ENCODE peak calls at places on chromosome 16, in five cellular contexts. D is WERI-Rb-1, N is neural progenitor cell, P is B cell, O is transverse colon. K is an unnamed sample.

GRCh38 chr16:6725634-6726331 is 606.9 kb upstream of the RBFOX1 start:
- DNase-seq in D (peak), N (peak), P (no peak), O (no peak), K (no peak)

GRCh38 chr16:89826531-89827382 is 1.5 kb upstream of the SPIRE2 start:
- DNase-seq in D (no peak), N (no peak), P (no peak), O (no peak), K (no peak)

GRCh38 chr16:8962393-8963009 is 1.2 kb downstream of the USP7 start:
- DNase-seq in D (no peak), N (peak), P (peak), O (peak), K (peak)

GRCh38 chr16:64962786-64963185 is 159.1 kb downstream of the CDH11 start:
- DNase-seq in D (no peak), N (no peak), P (no peak), O (no peak), K (no peak)

GRCh38 chr16:10736926-10737625 is 6.6 kb upstream of the NUBP1 start:
- DNase-seq in D (peak), N (peak), P (peak), O (peak), K (peak)

GRCh38 chr16:60073376-60073775 is 1339.3 kb upstream of the GOT2 start:
- DNase-seq in D (no peak), N (no peak), P (no peak), O (no peak), K (no peak)

GRCh38 chr16:10405386-10405939 is 19.6 kb downstream of the ATF7IP2 start:
- DNase-seq in D (no peak), N (no peak), P (no peak), O (no peak), K (no peak)

GRCh38 chr16:25390761-25391160 is 133.1 kb upstream of the ZKSCAN2 start:
- DNase-seq in D (no peak), N (no peak), P (no peak), O (no peak), K (peak)

GRCh38 chr16:60059141-60059540 is 1325.0 kb upstream of the GOT2 start:
- DNase-seq in D (no peak), N (no peak), P (no peak), O (no peak), K (no peak)

GRCh38 chr16:49649013-49649785 is 206.7 kb downstream of the ZNF423 start:
- DNase-seq in D (no peak), N (no peak), P (no peak), O (no peak), K (no peak)

GRCh38 chr16:897200-897543 is 73.6 kb downstream of the LMF1 start:
- DNase-seq in D (no peak), N (no peak), P (no peak), O (no peak), K (no peak)

GRCh38 chr16:19396555-19397011 is 21.1 kb upstream of the TMC5 start:
- DNase-seq in D (no peak), N (no peak), P (no peak), O (peak), K (no peak)

GRCh38 chr16:3879258-3879886 is 1.1 kb downstream of the CREBBP start:
- DNase-seq in D (peak), N (peak), P (no peak), O (peak), K (peak)

GRCh38 chr16:75080205-75081029 is 36.2 kb downstream of the LDHD start:
- DNase-seq in D (no peak), N (no peak), P (no peak), O (no peak), K (no peak)

GRCh38 chr16:83214671-83215070 is 587.9 kb downstream of the CDH13 start:
- DNase-seq in D (no peak), N (no peak), P (no peak), O (no peak), K (no peak)

GRCh38 chr16:84585886-84586285 is 32.0 kb downstream of the COTL1 start:
- DNase-seq in D (peak), N (peak), P (peak), O (no peak), K (no peak)

GRCh38 chr16:47750371-47750770 is 289.2 kb downstream of the PHKB start:
- DNase-seq in D (no peak), N (no peak), P (no peak), O (no peak), K (no peak)

GRCh38 chr16:56878455-56878854 is 13.4 kb downstream of the SLC12A3 start:
- DNase-seq in D (no peak), N (no peak), P (no peak), O (no peak), K (no peak)

GRCh38 chr16:85573696-85574641 is 39.2 kb upstream of the GSE1 start:
- DNase-seq in D (no peak), N (no peak), P (no peak), O (no peak), K (no peak)

GRCh38 chr16:48687421-48688038 is 77.5 kb upstream of the N4BP1 start:
- DNase-seq in D (peak), N (peak), P (no peak), O (peak), K (peak)

GRCh38 chr16:52068447-52069074 is 478.4 kb downstream of the TOX3 start:
- DNase-seq in D (peak), N (peak), P (no peak), O (peak), K (no peak)

GRCh38 chr16:15732416-15732815 is 82.4 kb downstream of the NDE1 start:
- DNase-seq in D (no peak), N (no peak), P (no peak), O (no peak), K (no peak)

GRCh38 chr16:77297996-77298637 is 98.9 kb downstream of the SYCE1L start:
- DNase-seq in D (no peak), N (no peak), P (no peak), O (no peak), K (no peak)

GRCh38 chr16:66474750-66475199 is 47.7 kb downstream of the BEAN1 start:
- DNase-seq in D (no peak), N (no peak), P (peak), O (peak), K (peak)

GRCh38 chr16:66093217-66093616 is 273.3 kb upstream of the CDH5 start:
- DNase-seq in D (no peak), N (no peak), P (no peak), O (no peak), K (no peak)

GRCh38 chr16:50269769-50270509 is 3.6 kb downstream of the ADCY7 start:
- DNase-seq in D (no peak), N (no peak), P (no peak), O (no peak), K (peak)

GRCh38 chr16:729768-730665 is 3.1 kb downstream of the HAGHL start:
- DNase-seq in D (no peak), N (no peak), P (no peak), O (no peak), K (peak)

GRCh38 chr16:27096375-27096774 is 29.6 kb downstream of the C16orf82 start:
- DNase-seq in D (no peak), N (no peak), P (no peak), O (no peak), K (no peak)

GRCh38 chr16:679808-680624 is at the start of gene STUB1:
- DNase-seq in D (peak), N (peak), P (peak), O (peak), K (peak)

GRCh38 chr16:9091867-9092281 is 430 bp downstream of the HAPSTR1 start:
- DNase-seq in D (peak), N (no peak), P (no peak), O (peak), K (peak)

GRCh38 chr16:85554114-85554790 is 58.9 kb upstream of the GSE1 start:
- DNase-seq in D (no peak), N (peak), P (peak), O (peak), K (peak)

GRCh38 chr16:87453326-87453725 is 39.5 kb downstream of the ZCCHC14 start:
- DNase-seq in D (no peak), N (no peak), P (no peak), O (no peak), K (no peak)

GRCh38 chr16:31128711-31129567 is 6.6 kb downstream of the PRSS8 start:
- DNase-seq in D (no peak), N (no peak), P (no peak), O (peak), K (no peak)

GRCh38 chr16:70473446-70474319 is 19.3 kb downstream of the FCSK start:
- DNase-seq in D (no peak), N (no peak), P (no peak), O (no peak), K (no peak)
- TF ChIP-seq CTCF in D (no peak), N (no peak), P (no peak), O (no peak), K (no peak)

GRCh38 chr16:68069511-68070248 is 15.5 kb upstream of the NFATC3 start:
- DNase-seq in D (peak), N (no peak), P (no peak), O (peak), K (peak)

GRCh38 chr16:68072038-68072695 is 13.0 kb upstream of the NFATC3 start:
- DNase-seq in D (no peak), N (no peak), P (no peak), O (peak), K (no peak)

GRCh38 chr16:68071547-68071901 is 13.6 kb upstream of the NFATC3 start:
- DNase-seq in D (no peak), N (no peak), P (no peak), O (no peak), K (no peak)

GRCh38 chr16:68070249-68070725 is 14.9 kb upstream of the NFATC3 start:
- DNase-seq in D (no peak), N (no peak), P (no peak), O (no peak), K (peak)

DNA sequence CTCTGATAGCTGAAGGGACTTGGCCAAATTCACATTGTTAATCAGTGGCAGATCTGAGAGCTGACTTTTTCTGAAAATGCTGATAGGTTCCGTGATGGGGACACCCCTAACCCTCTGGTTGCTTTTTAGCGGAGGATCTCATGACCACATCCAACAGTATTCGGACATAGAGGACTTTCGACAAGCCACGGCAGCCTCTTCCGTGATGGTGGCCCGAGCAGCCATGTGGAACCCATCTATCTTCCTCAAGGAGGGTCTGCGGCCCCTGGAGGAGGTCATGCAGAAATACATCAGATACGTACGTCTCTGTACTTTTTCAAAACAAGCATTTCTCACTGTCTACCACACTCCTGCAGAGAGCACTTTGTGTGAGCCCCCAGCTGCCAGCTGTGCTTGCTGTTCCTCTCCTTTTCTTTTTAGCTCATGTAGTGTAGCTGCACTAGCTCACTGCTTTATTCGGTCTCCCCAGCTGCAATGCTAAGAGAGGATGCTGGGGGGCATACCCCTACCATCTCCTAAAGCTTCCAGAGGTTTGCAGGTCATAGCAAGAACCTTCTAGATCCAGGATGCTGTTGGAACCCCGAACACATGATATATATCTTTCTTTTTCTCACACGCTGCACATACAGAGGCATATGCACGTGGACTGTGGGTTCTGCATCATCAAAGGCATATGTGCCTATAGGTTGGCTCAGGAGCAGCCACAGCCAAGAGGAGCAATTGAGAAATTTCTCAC is 14.2 kb upstream of the NFATC3 start:
- DNase-seq in D (no peak), N (no peak), P (no peak), O (no peak), K (peak)
- TF ChIP-seq CTCF in D (no peak), N (no peak), P (no peak), O (no peak), K (no peak)

GRCh38 chr16:14564881-14565687 is 65.0 kb downstream of the PARN start:
- DNase-seq in D (no peak), N (no peak), P (no peak), O (no peak), K (no peak)

GRCh38 chr16:14562691-14563491 is 67.2 kb downstream of the PARN start:
- DNase-seq in D (peak), N (peak), P (no peak), O (peak), K (no peak)

GRCh38 chr16:14564323-14564722 is 65.7 kb downstream of the PARN start:
- DNase-seq in D (no peak), N (no peak), P (no peak), O (peak), K (no peak)

GRCh38 chr16:14559809-14560227 is 70.2 kb downstream of the PARN start:
- DNase-seq in D (no peak), N (no peak), P (no peak), O (peak), K (no peak)

DNA sequence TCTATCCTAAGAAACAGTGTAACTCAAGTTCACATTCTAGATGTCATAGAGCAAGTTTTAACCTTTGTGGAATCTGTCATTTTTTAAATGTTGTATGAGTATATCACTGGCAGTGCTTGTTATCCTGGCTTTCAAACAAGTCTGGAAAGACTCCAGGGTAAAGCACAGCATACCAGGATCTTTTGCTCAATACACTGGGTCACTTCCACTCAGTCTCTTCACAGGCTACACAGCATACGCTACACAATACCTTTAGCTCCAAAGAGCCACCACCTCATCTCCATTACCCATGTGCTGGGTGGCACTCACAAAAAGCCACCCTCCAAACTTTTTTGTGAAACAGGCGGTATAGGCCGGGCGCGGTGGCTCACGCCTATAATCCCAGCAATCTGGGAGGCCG is 69.5 kb downstream of the PARN start:
- DNase-seq in D (no peak), N (no peak), P (no peak), O (no peak), K (no peak)
- TF ChIP-seq CTCF in D (no peak), N (no peak), P (no peak), O (no peak), K (no peak)

DNA sequence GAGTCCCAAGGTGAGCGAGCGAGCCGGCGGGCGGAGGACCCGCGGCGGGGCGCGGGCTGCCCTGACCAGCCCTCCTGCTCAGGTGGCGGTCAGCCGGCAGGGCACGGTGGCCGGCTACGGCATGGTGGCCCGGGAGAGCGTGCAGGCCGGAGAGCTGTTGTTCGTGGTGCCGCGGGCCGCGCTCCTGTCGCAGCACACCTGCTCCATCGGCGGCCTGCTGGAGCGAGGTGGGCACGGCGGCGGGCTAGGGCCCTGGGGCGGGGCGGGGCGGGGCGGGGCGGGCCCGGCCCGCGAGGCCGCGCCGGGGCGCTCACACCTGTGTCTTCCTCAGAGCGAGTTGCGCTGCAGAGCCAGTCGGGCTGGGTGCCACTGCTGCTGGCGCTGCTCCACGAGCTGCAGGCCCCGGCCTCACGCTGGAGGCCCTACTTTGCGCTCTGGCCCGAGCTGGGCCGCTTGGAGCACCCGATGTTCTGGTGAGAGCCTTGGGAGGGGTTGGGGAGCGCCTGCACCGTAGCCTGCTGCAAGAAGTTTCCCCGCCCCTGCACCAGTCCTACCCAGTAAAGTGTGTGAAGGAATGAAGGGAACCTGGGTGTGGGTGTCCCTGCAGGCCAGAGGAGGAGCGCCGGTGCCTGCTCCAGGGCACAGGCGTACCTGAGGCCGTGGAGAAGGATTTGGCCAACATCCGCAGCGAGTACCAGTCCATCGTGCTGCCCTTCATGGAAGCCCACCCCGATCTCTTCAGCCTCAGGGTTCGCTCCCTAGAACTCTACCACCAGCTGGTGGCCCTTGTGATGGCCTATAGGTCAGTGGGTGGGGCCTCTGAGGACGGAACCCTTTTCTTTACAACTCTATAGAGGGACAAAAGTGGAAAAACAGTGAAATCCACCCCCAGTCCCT is 802 bp downstream of the SETD6 start:
- DNase-seq in D (no peak), N (peak), P (peak), O (peak), K (peak)
- TF ChIP-seq CTCF in D (no peak), N (no peak), P (peak), O (no peak), K (no peak)

DNA sequence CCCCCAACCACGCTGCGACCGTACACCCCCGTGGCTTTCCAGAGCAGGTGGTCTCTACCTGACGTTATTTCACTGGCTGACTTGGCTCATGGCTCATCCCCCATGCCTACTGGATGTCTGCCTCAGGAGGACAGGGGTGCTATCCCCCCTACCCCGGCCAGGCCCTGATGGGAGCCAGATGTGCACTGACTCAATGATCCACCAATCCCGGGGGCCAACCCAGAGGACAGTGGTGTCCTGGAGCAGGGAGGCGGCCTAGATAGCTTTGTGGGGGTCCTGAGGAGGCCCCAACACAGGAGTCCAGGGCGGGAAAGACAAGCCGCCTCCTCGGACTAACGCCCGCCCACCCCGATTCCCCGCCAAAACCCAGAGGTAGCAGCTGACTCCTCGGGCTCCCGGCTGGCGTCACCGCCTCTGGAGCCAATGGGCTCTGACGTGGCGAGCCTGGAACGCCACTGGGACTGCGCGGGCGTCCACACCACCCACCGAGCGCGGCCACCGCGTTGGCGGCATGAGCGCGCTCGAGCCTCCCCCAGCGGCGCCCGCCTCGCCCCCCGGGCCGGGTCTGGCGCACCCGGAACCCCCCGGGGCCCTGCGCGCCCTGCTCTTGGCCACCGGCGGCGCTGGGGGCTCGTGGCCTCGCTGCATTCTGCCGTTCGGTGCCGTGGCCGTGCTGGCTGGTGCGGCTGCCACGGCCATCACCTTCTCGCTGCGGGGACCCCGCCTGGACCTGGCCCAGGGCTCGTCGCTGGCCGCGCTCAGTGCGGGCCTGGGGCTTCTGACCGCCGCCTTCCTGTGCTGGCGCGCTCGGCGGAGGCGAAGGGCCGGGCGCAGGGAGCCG is 3.6 kb upstream of the NTN3 start:
- DNase-seq in D (peak), N (peak), P (no peak), O (peak), K (peak)
- TF ChIP-seq CTCF in D (peak), N (peak), P (peak), O (no peak), K (peak)

DNA sequence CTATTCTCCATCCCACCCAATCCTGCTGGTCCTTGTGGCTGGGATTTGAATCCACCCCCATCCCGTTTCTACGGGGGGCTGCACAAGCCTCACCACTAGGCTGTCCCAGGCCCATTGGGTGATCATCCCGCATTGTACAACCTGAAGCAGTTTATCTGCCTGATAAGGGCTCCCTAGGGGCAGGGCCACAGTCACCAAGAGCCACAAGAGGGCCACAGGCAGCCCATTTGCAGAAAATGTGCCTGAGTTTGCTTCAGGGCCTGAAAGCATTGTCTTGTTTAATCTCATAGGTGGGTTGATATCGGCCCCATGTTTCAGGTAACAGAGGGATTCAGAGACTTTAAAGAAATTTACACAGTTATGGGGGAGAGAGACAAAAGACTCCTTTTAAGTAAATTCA is 245.0 kb downstream of the CPPED1 start:
- DNase-seq in D (no peak), N (no peak), P (no peak), O (no peak), K (no peak)
- TF ChIP-seq CTCF in D (no peak), N (no peak), P (no peak), O (no peak), K (no peak)

K was measured in activated CD8-positive, alpha-beta T cell treated with anti-CD3 and anti-CD28 coated beads for 36 hours.